ENCODE peak calls at places on chromosomes 13 and 19, in seven cellular contexts. V, R, Q, P, S, B and F are unnamed samples.

GRCh38 chr19:51572415-51572814 is 1.3 kb downstream of the ZNF175 start:
- DNase-seq in V (no peak), Q (no peak), R (no peak), S (no peak), P (no peak), B (no peak), F (peak)

GRCh38 chr19:50723069-50723468 is at the start of gene CLEC11A:
- DNase-seq in R (no peak), Q (no peak), B (peak), S (no peak), P (no peak), V (peak), F (peak)

GRCh38 chr13:47337781-47338507 is 441.1 kb upstream of the HTR2A start:
- DNase-seq in R (no peak), P (no peak), Q (no peak), B (no peak), V (no peak), S (no peak), F (peak)

GRCh38 chr19:54294539-54294938 is 13.6 kb upstream of the LILRB2 start:
- DNase-seq in P (no peak), R (no peak), B (no peak), Q (no peak), V (no peak), S (no peak), F (no peak)

GRCh38 chr19:48806818-48807589 is 3.8 kb downstream of the BCAT2 start:
- DNase-seq in R (no peak), Q (peak), P (no peak), S (no peak), V (no peak), B (no peak), F (no peak)

GRCh38 chr13:74871671-74872070 is 610.3 kb downstream of the TBC1D4 start:
- DNase-seq in B (no peak), V (no peak), P (no peak), Q (peak), S (no peak), R (no peak), F (no peak)

GRCh38 chr13:27082325-27082724 is 89.3 kb downstream of the USP12 start:
- DNase-seq in S (no peak), R (no peak), B (no peak), Q (no peak), V (no peak), P (no peak), F (no peak)

GRCh38 chr19:43464089-43464775 is 1.2 kb downstream of the LYPD3 start:
- DNase-seq in V (peak), S (no peak), Q (no peak), P (no peak), B (peak), R (no peak), F (no peak)

GRCh38 chr13:63910406-63910957 is 2494.8 kb upstream of the PCDH20 start:
- DNase-seq in R (no peak), Q (peak), P (no peak), S (no peak), V (no peak), B (no peak), F (peak)

GRCh38 chr13:32164622-32165268 is 133.2 kb downstream of the FRY start:
- DNase-seq in B (no peak), R (no peak), Q (peak), S (peak), V (no peak), P (no peak), F (peak)

GRCh38 chr13:47287291-47287751 is 390.5 kb upstream of the HTR2A start:
- DNase-seq in Q (no peak), S (no peak), V (no peak), P (no peak), R (no peak), B (no peak), F (peak)

DNA sequence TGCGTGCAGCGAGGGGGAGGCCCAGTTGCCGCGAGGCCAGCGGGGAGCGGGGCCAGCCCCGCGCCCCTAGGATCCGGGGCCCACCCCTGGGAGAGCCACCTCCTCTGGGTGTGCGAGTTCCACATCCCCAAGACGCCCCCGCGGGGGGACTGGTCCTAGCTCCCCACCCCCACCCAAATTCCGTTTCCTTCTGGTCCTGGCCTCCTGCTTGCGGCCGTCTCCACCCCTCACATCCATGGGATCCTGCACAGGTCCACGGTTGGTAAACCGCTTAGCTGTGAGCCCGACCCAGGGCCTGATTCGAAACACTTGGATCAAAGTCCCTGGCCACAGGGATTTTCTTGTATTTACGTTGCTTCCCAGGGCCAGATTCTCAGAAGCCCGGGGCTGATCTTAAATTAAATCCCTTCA is 324 bp upstream of the FBXO17 start:
- DNase-seq in S (no peak), V (no peak), R (no peak), B (no peak), P (no peak), Q (peak), F (no peak)
- H3K27ac ChIP-seq in S (no peak), V (peak), R (no peak), B (peak), P (no peak), Q (peak), F (no peak)

GRCh38 chr13:113243847-113244246 is 34.4 kb downstream of the CUL4A start:
- DNase-seq in Q (no peak), R (no peak), P (no peak), B (no peak), V (no peak), S (no peak), F (no peak)

DNA sequence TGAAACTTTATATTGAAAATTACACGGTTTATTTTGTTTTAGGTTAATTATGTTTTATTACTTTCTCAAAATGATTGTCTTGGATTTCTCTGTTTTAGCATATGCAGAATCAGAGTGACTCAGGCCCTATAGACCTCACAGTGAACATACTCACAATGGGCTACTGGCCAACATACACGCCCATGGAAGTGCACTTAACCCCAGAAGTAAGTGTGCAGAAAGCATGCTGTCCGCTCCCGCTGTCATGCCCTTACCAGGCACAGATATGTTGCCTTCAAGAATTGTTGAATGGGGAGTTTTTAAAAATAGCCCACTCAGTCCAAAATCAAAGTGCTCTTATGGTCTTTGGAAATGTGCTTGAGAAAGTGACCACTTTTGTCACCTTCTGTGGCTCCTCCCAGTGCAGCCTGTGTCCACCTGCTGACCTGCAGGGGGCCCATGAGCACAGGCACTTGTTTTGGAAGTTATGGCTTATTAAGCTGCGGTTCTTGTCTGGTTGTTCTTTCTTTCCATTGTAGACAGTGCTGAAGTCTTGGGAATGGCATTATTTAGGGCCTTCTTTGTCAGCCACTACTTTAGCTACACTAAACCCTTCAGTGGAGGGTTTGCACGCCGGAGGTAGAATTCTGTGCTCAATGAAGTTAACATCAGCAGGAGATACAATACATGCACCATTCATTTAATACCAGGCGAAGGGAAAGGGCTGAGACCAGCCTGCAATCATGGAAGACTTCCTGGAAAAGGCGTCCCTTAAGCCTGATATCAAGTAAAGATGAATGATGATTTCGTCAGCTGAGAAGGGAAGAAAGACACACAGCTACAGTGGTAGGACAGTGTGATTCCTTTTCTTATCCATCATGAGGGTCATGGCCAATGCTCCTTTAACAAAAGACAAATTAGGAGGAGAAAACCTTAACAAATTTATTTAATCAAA is 36.7 kb downstream of the CUL4A start:
- DNase-seq in P (no peak), S (no peak), R (no peak), V (no peak), Q (peak), B (no peak), F (no peak)
- TF ChIP-seq CTCF in P (peak), S (no peak), R (peak), V (no peak), Q (no peak), B (no peak), F (peak)

GRCh38 chr19:42176649-42176989 is 40.9 kb downstream of the DEDD2 start:
- DNase-seq in P (no peak), V (no peak), B (no peak), S (no peak), Q (no peak), R (no peak), F (no peak)

GRCh38 chr19:42175952-42176648 is 41.4 kb downstream of the DEDD2 start:
- DNase-seq in B (no peak), Q (peak), P (no peak), S (no peak), R (no peak), V (no peak), F (no peak)

GRCh38 chr19:42176990-42177685 is 40.3 kb downstream of the DEDD2 start:
- DNase-seq in Q (peak), R (peak), P (peak), V (peak), B (peak), S (no peak), F (peak)

GRCh38 chr19:42178791-42179500 is 38.5 kb downstream of the DEDD2 start:
- DNase-seq in V (no peak), Q (peak), P (no peak), B (no peak), S (peak), R (no peak), F (no peak)

GRCh38 chr19:42177686-42178019 is 39.8 kb downstream of the DEDD2 start:
- DNase-seq in Q (no peak), P (no peak), V (no peak), S (no peak), B (no peak), R (no peak), F (no peak)
- H3K4me3 ChIP-seq in Q (peak), P (no peak), V (no peak), S (peak), B (no peak), R (no peak), F (no peak)

GRCh38 chr13:33233547-33233946 is 52.0 kb downstream of the STARD13 start:
- DNase-seq in S (no peak), B (peak), P (no peak), R (no peak), V (no peak), Q (no peak), F (no peak)
- H3K27ac ChIP-seq in S (no peak), B (no peak), P (no peak), R (no peak), V (peak), Q (no peak), F (no peak)

GRCh38 chr19:28327905-28328304 is 885.0 kb downstream of the UQCRFS1 start:
- DNase-seq in Q (no peak), V (no peak), B (no peak), S (no peak), R (no peak), P (no peak), F (no peak)

GRCh38 chr19:28319918-28320317 is 893.0 kb downstream of the UQCRFS1 start:
- DNase-seq in P (no peak), R (no peak), V (no peak), Q (no peak), B (no peak), S (no peak), F (no peak)

GRCh38 chr19:28329429-28329828 is 883.5 kb downstream of the UQCRFS1 start:
- DNase-seq in V (no peak), P (no peak), Q (no peak), S (no peak), B (no peak), R (no peak), F (no peak)

GRCh38 chr19:28319208-28319607 is 893.7 kb downstream of the UQCRFS1 start:
- DNase-seq in P (no peak), Q (no peak), V (no peak), R (no peak), S (no peak), B (no peak), F (no peak)

GRCh38 chr19:28324275-28325060 is 888.5 kb downstream of the UQCRFS1 start:
- DNase-seq in P (no peak), V (no peak), B (no peak), Q (no peak), R (no peak), S (no peak), F (no peak)
- TF ChIP-seq CTCF in P (peak), V (no peak), B (no peak), Q (no peak), R (no peak), S (peak), F (peak)

GRCh38 chr19:8210660-8211101 is 1.5 kb downstream of the CERS4 start:
- DNase-seq in B (no peak), R (no peak), V (no peak), S (no peak), Q (no peak), P (no peak), F (no peak)
- H3K4me3 ChIP-seq in B (peak), R (no peak), V (peak), S (peak), Q (no peak), P (peak), F (no peak)

GRCh38 chr13:108270442-108270841 is 924 bp downstream of the TNFSF13B start:
- DNase-seq in P (no peak), V (no peak), R (no peak), Q (no peak), B (no peak), S (no peak), F (no peak)
- H3K27ac ChIP-seq in P (no peak), V (peak), R (no peak), Q (no peak), B (peak), S (no peak), F (no peak)